ENCODE peak calls at places on chromosome 5, in four cellular contexts. Z is IMR-90, N is neuronal stem cell, A is H1. F is an unnamed sample.

GRCh38 chr5:175658299-175659145 is 651 bp downstream of the HRH2 start:
- DNase-seq in Z (no peak), N (peak; percentile 11), A (no peak), F (peak; percentile 58)

GRCh38 chr5:175471628-175472027 is 6.7 kb upstream of the SFXN1 start:
- DNase-seq in Z (no peak), A (no peak), N (no peak), F (no peak)

GRCh38 chr5:116388564-116389258 is 185.9 kb downstream of the SEMA6A start:
- DNase-seq in Z (no peak), A (peak; percentile 33), N (no peak), F (peak; percentile 49)

GRCh38 chr5:157328277-157328912 is 62.5 kb downstream of the CYFIP2 start:
- DNase-seq in Z (peak; percentile 81), N (peak; percentile 51), A (no peak), F (peak; percentile 89)

GRCh38 chr5:172860520-172861443 is 26.7 kb downstream of the ERGIC1 start:
- DNase-seq in Z (peak; percentile 32), A (no peak), N (no peak), F (no peak)

GRCh38 chr5:18276939-18277338 is 642.7 kb downstream of the TAF11L14 start:
- DNase-seq in Z (no peak), N (no peak), A (no peak), F (no peak)

GRCh38 chr5:2691530-2691929 is 59.9 kb downstream of the IRX2 start:
- DNase-seq in Z (no peak), N (no peak), A (no peak), F (no peak)

GRCh38 chr5:10513501-10514442 is 50.1 kb upstream of the ANKRD33B start:
- DNase-seq in Z (peak; percentile 83), A (peak; percentile 23), N (no peak), F (peak; percentile 96)

GRCh38 chr5:167763772-167764171 is 527.7 kb upstream of the WWC1 start:
- DNase-seq in N (no peak), Z (peak; percentile 38), A (no peak), F (no peak)

GRCh38 chr5:75640395-75640794 is 29.1 kb downstream of the ANKDD1B start:
- DNase-seq in N (no peak), A (no peak), Z (peak; percentile 78), F (no peak)

GRCh38 chr5:3297852-3298251 is 297.8 kb upstream of the IRX1 start:
- DNase-seq in Z (no peak), A (no peak), N (no peak), F (no peak)

GRCh38 chr5:111129938-111130337 is 37.8 kb downstream of the WDR36 start:
- DNase-seq in N (no peak), A (no peak), Z (peak; percentile 60), F (peak; percentile 44)

GRCh38 chr5:120306331-120306730 is 157.8 kb upstream of the PRR16 start:
- DNase-seq in Z (peak; percentile 16), A (no peak), N (no peak), F (no peak)

GRCh38 chr5:40832345-40832744 is 2.7 kb downstream of the RPL37 start:
- DNase-seq in A (no peak), N (no peak), Z (peak; percentile 30), F (no peak)

GRCh38 chr5:73938280-73938937 is 312.4 kb downstream of the ARHGEF28 start:
- DNase-seq in A (no peak), N (no peak), Z (peak; percentile 96), F (peak; percentile 62)

GRCh38 chr5:16992006-16992405 is 55.9 kb upstream of the MYO10 start:
- DNase-seq in Z (peak; percentile 71), A (no peak), N (no peak), F (no peak)

GRCh38 chr5:28766565-28767158 is 1728.3 kb upstream of the CDH9 start:
- DNase-seq in N (peak; percentile 24), A (no peak), Z (peak; percentile 21), F (peak; percentile 41)

GRCh38 chr5:60638300-60638699 is 61.7 kb downstream of the DEPDC1B start:
- DNase-seq in N (no peak), A (no peak), Z (no peak), F (no peak)

GRCh38 chr5:134136771-134137170 is 22.3 kb downstream of the TCF7 start:
- DNase-seq in A (no peak), Z (no peak), N (no peak), F (no peak)

GRCh38 chr5:119319401-119319800 is 36.4 kb upstream of the TNFAIP8 start:
- DNase-seq in N (no peak), A (no peak), Z (no peak), F (no peak)

GRCh38 chr5:116439891-116440290 is 134.7 kb downstream of the SEMA6A start:
- DNase-seq in A (no peak), Z (no peak), N (no peak), F (no peak)

GRCh38 chr5:150129813-150130492 is 25.7 kb downstream of the PDGFRB start:
- DNase-seq in Z (peak; percentile 78), N (peak; percentile 62), A (no peak), F (peak; percentile 85)

GRCh38 chr5:64767959-64768357 is 533 bp downstream of the SREK1IP1 start:
- DNase-seq in A (no peak), Z (peak; percentile 18), N (no peak), F (no peak)

GRCh38 chr5:177233802-177234201 is 69.7 kb downstream of the RAB24 start:
- DNase-seq in Z (peak; percentile 32), N (no peak), A (no peak), F (no peak)
- H3K79me1 ChIP-seq in Z (peaks cover 67% of the 10 kb centered on the region), N (peaks cover 4% of the 10 kb centered on the region), A (peaks cover 6% of the 10 kb centered on the region), F (peaks cover 18% of the 10 kb centered on the region)

GRCh38 chr5:80569086-80569960 is 757 bp downstream of the ANKRD34B start:
- DNase-seq in N (peak; percentile 23), Z (no peak), A (no peak), F (peak; percentile 22)
- H2BK15ac ChIP-seq in N (peak overlapping the region; percentile 60), Z (no peak overlapping the region), A (no peak overlapping the region), F (no peak overlapping the region)

GRCh38 chr5:139710370-139711066 is 62.4 kb downstream of the CXXC5 start:
- DNase-seq in A (no peak), Z (peak; percentile 39), N (peak; percentile 75), F (peak; percentile 97)
- H3K79me1 ChIP-seq in A (no peaks in the 10 kb centered on the region), Z (no peaks in the 10 kb centered on the region), N (no peaks in the 10 kb centered on the region), F (no peaks in the 10 kb centered on the region)

GRCh38 chr5:177005619-177006264 is 837 bp downstream of the UIMC1 start:
- DNase-seq in N (peak; percentile 56), A (no peak), Z (peak; percentile 62), F (peak; percentile 79)
- H2BK15ac ChIP-seq in N (peak overlapping the region; percentile 80), A (no peak overlapping the region), Z (no peak overlapping the region), F (no peak overlapping the region)

GRCh38 chr5:141489841-141490240 is 960 bp downstream of the PCDHGC5 start:
- DNase-seq in N (no peak), Z (no peak), A (no peak), F (no peak)
- H3K79me1 ChIP-seq in N (peaks cover 20% of the 10 kb centered on the region), Z (peaks cover 77% of the 10 kb centered on the region), A (no peaks in the 10 kb centered on the region), F (peaks cover 1% of the 10 kb centered on the region)

GRCh38 chr5:68000805-68001204 is 214.8 kb upstream of the PIK3R1 start:
- DNase-seq in Z (no peak), A (no peak), N (no peak), F (no peak)

GRCh38 chr5:67998709-67999251 is 216.8 kb upstream of the PIK3R1 start:
- DNase-seq in Z (peak; percentile 38), N (no peak), A (no peak), F (peak; percentile 24)

GRCh38 chr5:67996596-67996995 is 219.0 kb upstream of the PIK3R1 start:
- DNase-seq in Z (no peak), N (no peak), A (no peak), F (no peak)

GRCh38 chr5:67997892-67998457 is 217.6 kb upstream of the PIK3R1 start:
- DNase-seq in Z (no peak), N (no peak), A (no peak), F (no peak)

DNA sequence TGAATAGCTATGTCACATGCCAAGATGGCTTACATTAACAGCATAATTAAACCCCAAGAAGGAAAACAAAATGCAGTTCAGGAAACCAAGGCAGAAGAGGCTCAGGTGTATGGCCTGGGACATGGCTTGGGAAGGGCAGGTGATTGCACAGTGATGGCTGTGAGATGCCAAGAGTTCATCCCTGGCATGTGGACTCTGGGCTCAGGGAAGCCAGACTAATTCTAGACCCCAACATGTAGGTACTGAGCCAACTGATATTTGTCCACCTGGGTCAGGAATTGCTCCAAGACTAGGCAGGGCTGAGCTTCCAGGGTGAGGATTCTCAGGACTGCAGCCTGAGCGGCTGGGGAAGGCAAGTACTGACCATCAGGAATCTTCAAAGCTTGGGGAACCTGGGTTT is 218.4 kb upstream of the PIK3R1 start:
- DNase-seq in A (no peak), Z (no peak), N (no peak), F (no peak)
- H2BK15ac ChIP-seq in A (no peak overlapping the region), Z (no peak overlapping the region), N (no peak overlapping the region), F (no peak overlapping the region)

DNA sequence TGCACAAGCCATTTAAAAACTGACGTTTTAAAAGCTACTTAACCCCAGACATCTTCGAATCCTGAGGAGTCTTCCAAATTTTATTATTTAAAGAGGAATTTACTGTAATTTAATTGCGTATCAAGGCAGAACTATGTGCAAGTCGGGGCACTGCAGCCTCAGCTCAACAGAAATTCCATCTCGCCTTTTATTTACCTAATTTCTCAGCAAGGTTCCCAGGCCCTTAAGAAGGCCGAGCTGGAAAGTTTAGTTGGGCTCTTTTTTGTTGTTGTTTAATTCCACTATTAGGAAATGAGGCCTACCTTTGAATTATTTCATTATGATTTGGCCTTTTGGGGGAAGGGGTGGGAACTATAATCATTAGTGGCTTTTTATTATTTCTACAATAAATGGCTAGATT is 20.2 kb downstream of the NR2F1 start:
- DNase-seq in Z (no peak), N (no peak), A (no peak), F (no peak)
- H3K79me1 ChIP-seq in Z (peaks cover 27% of the 10 kb centered on the region), N (no peaks in the 10 kb centered on the region), A (no peaks in the 10 kb centered on the region), F (no peaks in the 10 kb centered on the region)

F was measured in mesendoderm.